ENCODE peak calls at places on chromosomes 11 and 22, in nine cellular contexts. E, N, Z, D, H, P, L, R and F are unnamed samples.

GRCh38 chr11:8756201-8756600 is 73.6 kb downstream of the RPL27A start:
- DNase-seq in E (no peak), N (no peak), Z (no peak), D (no peak), H (no peak), P (no peak), L (peak), R (no peak), F (no peak)

GRCh38 chr11:107969219-107969618 is 39.5 kb upstream of the CUL5 start:
- DNase-seq in E (no peak), N (no peak), Z (no peak), D (no peak), H (no peak), P (no peak), L (no peak), R (no peak), F (no peak)

GRCh38 chr11:65314501-65315203 is at the start of gene CDC42EP2:
- DNase-seq in E (peak), N (peak), Z (peak), D (no peak), H (no peak), P (peak), L (peak), R (peak), F (peak)

GRCh38 chr22:48153726-48154125 is 1391.3 kb downstream of the TBC1D22A start:
- DNase-seq in E (no peak), N (no peak), Z (peak), D (no peak), H (no peak), P (no peak), L (no peak), R (no peak), F (no peak)

GRCh38 chr22:33274214-33274828 is 216.1 kb upstream of the SYN3 start:
- DNase-seq in E (peak), N (no peak), Z (no peak), D (no peak), H (peak), P (no peak), L (no peak), R (peak), F (no peak)

GRCh38 chr11:113934797-113935196 is 30.2 kb downstream of the HTR3B start:
- DNase-seq in E (no peak), N (no peak), Z (peak), D (no peak), H (no peak), P (no peak), L (no peak), R (no peak), F (no peak)

GRCh38 chr11:60005360-60005759 is 11.6 kb upstream of the OOSP4B start:
- DNase-seq in E (no peak), N (no peak), Z (no peak), D (no peak), H (no peak), P (no peak), L (no peak), R (no peak), F (no peak)

GRCh38 chr11:70194792-70195791 is 8.0 kb upstream of the FADD start:
- DNase-seq in E (no peak), N (no peak), Z (no peak), D (no peak), H (no peak), P (no peak), L (no peak), R (no peak), F (no peak)

GRCh38 chr11:78417175-78417887 is at the start of gene GAB2:
- DNase-seq in E (no peak), N (no peak), Z (peak), D (no peak), H (no peak), P (peak), L (no peak), R (peak), F (peak)

GRCh38 chr11:6224421-6224820 is 10.0 kb downstream of the FHIP1B start:
- DNase-seq in E (no peak), N (no peak), Z (no peak), D (no peak), H (no peak), P (no peak), L (no peak), R (no peak), F (no peak)